ENCODE peak calls at places on chromosome 5, in nine cellular contexts. One of them, this sample, is unnamed.

GRCh38 chr5:142779163-142779562 is 9.0 kb downstream of the ARHGAP26 start:
- DNase-seq in K562: no peak
- DNase-seq in activated effector memory CD4-positive, alpha-beta T cell treated with anti-CD3 and anti-CD28 coated beads, Interleukin-2, amount 50 U/mL, for 16 hours: no peak
- DNase-seq in astrocyte of the hippocampus: peak
- DNase-seq in T1000: no peak
- DNase-seq in cardiac muscle cell: peak
- DNase-seq in endothelial cell: peak
- DNase-seq in Caco-2: no peak
- DNase-seq in MV-4-11: no peak
- DNase-seq in this sample: no peak

GRCh38 chr5:5018560-5018935 is 121.6 kb upstream of the ADAMTS16 start:
- DNase-seq in K562: no peak
- DNase-seq in activated effector memory CD4-positive, alpha-beta T cell treated with anti-CD3 and anti-CD28 coated beads, Interleukin-2, amount 50 U/mL, for 16 hours: no peak
- DNase-seq in astrocyte of the hippocampus: peak
- DNase-seq in T1000: no peak
- DNase-seq in cardiac muscle cell: no peak
- DNase-seq in endothelial cell: no peak
- DNase-seq in Caco-2: no peak
- DNase-seq in MV-4-11: no peak
- DNase-seq in this sample: no peak

GRCh38 chr5:88394531-88395185 is 126.0 kb upstream of the TMEM161B start:
- DNase-seq in K562: no peak
- DNase-seq in activated effector memory CD4-positive, alpha-beta T cell treated with anti-CD3 and anti-CD28 coated beads, Interleukin-2, amount 50 U/mL, for 16 hours: no peak
- DNase-seq in astrocyte of the hippocampus: peak
- DNase-seq in T1000: no peak
- DNase-seq in cardiac muscle cell: no peak
- DNase-seq in endothelial cell: no peak
- DNase-seq in Caco-2: no peak
- DNase-seq in MV-4-11: no peak
- DNase-seq in this sample: no peak

GRCh38 chr5:124935060-124935459 is 188.6 kb upstream of the ZNF608 start:
- DNase-seq in K562: peak
- DNase-seq in activated effector memory CD4-positive, alpha-beta T cell treated with anti-CD3 and anti-CD28 coated beads, Interleukin-2, amount 50 U/mL, for 16 hours: no peak
- DNase-seq in astrocyte of the hippocampus: no peak
- DNase-seq in T1000: no peak
- DNase-seq in cardiac muscle cell: no peak
- DNase-seq in endothelial cell: no peak
- DNase-seq in Caco-2: no peak
- DNase-seq in MV-4-11: peak
- DNase-seq in this sample: no peak

GRCh38 chr5:74465724-74466123 is 174.8 kb downstream of the ENC1 start:
- DNase-seq in K562: no peak
- DNase-seq in activated effector memory CD4-positive, alpha-beta T cell treated with anti-CD3 and anti-CD28 coated beads, Interleukin-2, amount 50 U/mL, for 16 hours: no peak
- DNase-seq in astrocyte of the hippocampus: no peak
- DNase-seq in T1000: no peak
- DNase-seq in cardiac muscle cell: no peak
- DNase-seq in endothelial cell: no peak
- DNase-seq in Caco-2: no peak
- DNase-seq in MV-4-11: no peak
- DNase-seq in this sample: no peak

GRCh38 chr5:168057905-168058304 is 233.5 kb upstream of the WWC1 start:
- DNase-seq in K562: no peak
- DNase-seq in activated effector memory CD4-positive, alpha-beta T cell treated with anti-CD3 and anti-CD28 coated beads, Interleukin-2, amount 50 U/mL, for 16 hours: no peak
- DNase-seq in astrocyte of the hippocampus: no peak
- DNase-seq in T1000: no peak
- DNase-seq in cardiac muscle cell: no peak
- DNase-seq in endothelial cell: no peak
- DNase-seq in Caco-2: no peak
- DNase-seq in MV-4-11: no peak
- DNase-seq in this sample: no peak

GRCh38 chr5:111383288-111383970 is 128.9 kb downstream of the STARD4 start:
- DNase-seq in K562: no peak
- DNase-seq in activated effector memory CD4-positive, alpha-beta T cell treated with anti-CD3 and anti-CD28 coated beads, Interleukin-2, amount 50 U/mL, for 16 hours: no peak
- DNase-seq in astrocyte of the hippocampus: peak
- DNase-seq in T1000: peak
- DNase-seq in cardiac muscle cell: peak
- DNase-seq in endothelial cell: no peak
- DNase-seq in Caco-2: no peak
- DNase-seq in MV-4-11: no peak
- DNase-seq in this sample: peak

GRCh38 chr5:156181656-156182055 is 145.3 kb upstream of the SGCD start:
- DNase-seq in K562: no peak
- DNase-seq in activated effector memory CD4-positive, alpha-beta T cell treated with anti-CD3 and anti-CD28 coated beads, Interleukin-2, amount 50 U/mL, for 16 hours: no peak
- DNase-seq in astrocyte of the hippocampus: no peak
- DNase-seq in T1000: no peak
- DNase-seq in cardiac muscle cell: no peak
- DNase-seq in endothelial cell: no peak
- DNase-seq in Caco-2: no peak
- DNase-seq in MV-4-11: no peak
- DNase-seq in this sample: peak

GRCh38 chr5:149381261-149381985 is 2.3 kb upstream of the IL17B start:
- DNase-seq in K562: no peak
- DNase-seq in activated effector memory CD4-positive, alpha-beta T cell treated with anti-CD3 and anti-CD28 coated beads, Interleukin-2, amount 50 U/mL, for 16 hours: no peak
- DNase-seq in astrocyte of the hippocampus: no peak
- DNase-seq in T1000: no peak
- DNase-seq in cardiac muscle cell: no peak
- DNase-seq in endothelial cell: no peak
- DNase-seq in Caco-2: no peak
- DNase-seq in MV-4-11: no peak
- DNase-seq in this sample: no peak

GRCh38 chr5:160702856-160703453 is 149.1 kb downstream of the ATP10B start:
- DNase-seq in K562: no peak
- DNase-seq in activated effector memory CD4-positive, alpha-beta T cell treated with anti-CD3 and anti-CD28 coated beads, Interleukin-2, amount 50 U/mL, for 16 hours: no peak
- DNase-seq in astrocyte of the hippocampus: no peak
- DNase-seq in T1000: no peak
- DNase-seq in cardiac muscle cell: no peak
- DNase-seq in endothelial cell: no peak
- DNase-seq in Caco-2: no peak
- DNase-seq in MV-4-11: peak
- DNase-seq in this sample: no peak

GRCh38 chr5:98503582-98503981 is 269.9 kb upstream of the RGMB start:
- DNase-seq in K562: no peak
- DNase-seq in activated effector memory CD4-positive, alpha-beta T cell treated with anti-CD3 and anti-CD28 coated beads, Interleukin-2, amount 50 U/mL, for 16 hours: no peak
- DNase-seq in astrocyte of the hippocampus: no peak
- DNase-seq in T1000: no peak
- DNase-seq in cardiac muscle cell: no peak
- DNase-seq in endothelial cell: no peak
- DNase-seq in Caco-2: no peak
- DNase-seq in MV-4-11: no peak
- DNase-seq in this sample: no peak

GRCh38 chr5:131384616-131385214 is 120.9 kb downstream of the CDC42SE2 start:
- DNase-seq in K562: peak
- DNase-seq in activated effector memory CD4-positive, alpha-beta T cell treated with anti-CD3 and anti-CD28 coated beads, Interleukin-2, amount 50 U/mL, for 16 hours: peak
- DNase-seq in astrocyte of the hippocampus: no peak
- DNase-seq in T1000: no peak
- DNase-seq in cardiac muscle cell: no peak
- DNase-seq in endothelial cell: no peak
- DNase-seq in Caco-2: no peak
- DNase-seq in MV-4-11: no peak
- DNase-seq in this sample: no peak

GRCh38 chr5:142872795-142873194 is 102.6 kb downstream of the ARHGAP26 start:
- DNase-seq in K562: no peak
- DNase-seq in activated effector memory CD4-positive, alpha-beta T cell treated with anti-CD3 and anti-CD28 coated beads, Interleukin-2, amount 50 U/mL, for 16 hours: no peak
- DNase-seq in astrocyte of the hippocampus: no peak
- DNase-seq in T1000: no peak
- DNase-seq in cardiac muscle cell: peak
- DNase-seq in endothelial cell: no peak
- DNase-seq in Caco-2: no peak
- DNase-seq in MV-4-11: no peak
- DNase-seq in this sample: peak

GRCh38 chr5:179795049-179795862 is 1.5 kb downstream of the LTC4S start:
- DNase-seq in K562: no peak
- DNase-seq in activated effector memory CD4-positive, alpha-beta T cell treated with anti-CD3 and anti-CD28 coated beads, Interleukin-2, amount 50 U/mL, for 16 hours: no peak
- DNase-seq in astrocyte of the hippocampus: peak
- DNase-seq in T1000: no peak
- DNase-seq in cardiac muscle cell: no peak
- DNase-seq in endothelial cell: no peak
- DNase-seq in Caco-2: peak
- DNase-seq in MV-4-11: no peak
- DNase-seq in this sample: no peak

GRCh38 chr5:88883566-88884434 is 816 bp upstream of the MEF2C start:
- DNase-seq in K562: peak
- DNase-seq in activated effector memory CD4-positive, alpha-beta T cell treated with anti-CD3 and anti-CD28 coated beads, Interleukin-2, amount 50 U/mL, for 16 hours: no peak
- DNase-seq in astrocyte of the hippocampus: peak
- DNase-seq in T1000: peak
- DNase-seq in cardiac muscle cell: peak
- DNase-seq in endothelial cell: peak
- DNase-seq in Caco-2: peak
- DNase-seq in MV-4-11: peak
- DNase-seq in this sample: peak

GRCh38 chr5:16964821-16965220 is 28.7 kb upstream of the MYO10 start:
- DNase-seq in K562: no peak
- DNase-seq in activated effector memory CD4-positive, alpha-beta T cell treated with anti-CD3 and anti-CD28 coated beads, Interleukin-2, amount 50 U/mL, for 16 hours: no peak
- DNase-seq in astrocyte of the hippocampus: peak
- DNase-seq in T1000: no peak
- DNase-seq in cardiac muscle cell: no peak
- DNase-seq in endothelial cell: no peak
- DNase-seq in Caco-2: peak
- DNase-seq in MV-4-11: peak
- DNase-seq in this sample: no peak

GRCh38 chr5:151384106-151384505 is 36.7 kb upstream of the SLC36A2 start:
- DNase-seq in K562: no peak
- DNase-seq in activated effector memory CD4-positive, alpha-beta T cell treated with anti-CD3 and anti-CD28 coated beads, Interleukin-2, amount 50 U/mL, for 16 hours: no peak
- DNase-seq in astrocyte of the hippocampus: no peak
- DNase-seq in T1000: no peak
- DNase-seq in cardiac muscle cell: peak
- DNase-seq in endothelial cell: no peak
- DNase-seq in Caco-2: no peak
- DNase-seq in MV-4-11: no peak
- DNase-seq in this sample: peak

GRCh38 chr5:138809391-138809790 is 56.2 kb downstream of the CTNNA1 start:
- DNase-seq in K562: no peak
- DNase-seq in activated effector memory CD4-positive, alpha-beta T cell treated with anti-CD3 and anti-CD28 coated beads, Interleukin-2, amount 50 U/mL, for 16 hours: no peak
- DNase-seq in astrocyte of the hippocampus: peak
- DNase-seq in T1000: no peak
- DNase-seq in cardiac muscle cell: no peak
- DNase-seq in endothelial cell: no peak
- DNase-seq in Caco-2: no peak
- DNase-seq in MV-4-11: no peak
- DNase-seq in this sample: peak

GRCh38 chr5:102800427-102800826 is 45.3 kb downstream of the PAM start:
- DNase-seq in K562: no peak
- DNase-seq in activated effector memory CD4-positive, alpha-beta T cell treated with anti-CD3 and anti-CD28 coated beads, Interleukin-2, amount 50 U/mL, for 16 hours: no peak
- DNase-seq in astrocyte of the hippocampus: no peak
- DNase-seq in T1000: no peak
- DNase-seq in cardiac muscle cell: no peak
- DNase-seq in endothelial cell: no peak
- DNase-seq in Caco-2: no peak
- DNase-seq in MV-4-11: no peak
- DNase-seq in this sample: no peak

GRCh38 chr5:156896545-156896944 is 46.5 kb downstream of the PPP1R2B start:
- DNase-seq in K562: no peak
- DNase-seq in activated effector memory CD4-positive, alpha-beta T cell treated with anti-CD3 and anti-CD28 coated beads, Interleukin-2, amount 50 U/mL, for 16 hours: no peak
- DNase-seq in astrocyte of the hippocampus: no peak
- DNase-seq in T1000: no peak
- DNase-seq in cardiac muscle cell: no peak
- DNase-seq in endothelial cell: no peak
- DNase-seq in Caco-2: no peak
- DNase-seq in MV-4-11: peak
- DNase-seq in this sample: no peak

GRCh38 chr5:8906303-8906967 is 639.4 kb downstream of the SEMA5A start:
- DNase-seq in K562: no peak
- DNase-seq in activated effector memory CD4-positive, alpha-beta T cell treated with anti-CD3 and anti-CD28 coated beads, Interleukin-2, amount 50 U/mL, for 16 hours: no peak
- DNase-seq in astrocyte of the hippocampus: peak
- DNase-seq in T1000: no peak
- DNase-seq in cardiac muscle cell: peak
- DNase-seq in endothelial cell: no peak
- DNase-seq in Caco-2: no peak
- DNase-seq in MV-4-11: no peak
- DNase-seq in this sample: peak

GRCh38 chr5:2123874-2124273 is 241.1 kb upstream of the IRX4 start:
- DNase-seq in K562: no peak
- DNase-seq in activated effector memory CD4-positive, alpha-beta T cell treated with anti-CD3 and anti-CD28 coated beads, Interleukin-2, amount 50 U/mL, for 16 hours: no peak
- DNase-seq in astrocyte of the hippocampus: no peak
- DNase-seq in T1000: no peak
- DNase-seq in cardiac muscle cell: no peak
- DNase-seq in endothelial cell: no peak
- DNase-seq in Caco-2: no peak
- DNase-seq in MV-4-11: no peak
- DNase-seq in this sample: no peak

GRCh38 chr5:60577116-60577515 is 122.8 kb downstream of the DEPDC1B start:
- DNase-seq in K562: no peak
- DNase-seq in activated effector memory CD4-positive, alpha-beta T cell treated with anti-CD3 and anti-CD28 coated beads, Interleukin-2, amount 50 U/mL, for 16 hours: no peak
- DNase-seq in astrocyte of the hippocampus: peak
- DNase-seq in T1000: no peak
- DNase-seq in cardiac muscle cell: peak
- DNase-seq in endothelial cell: no peak
- DNase-seq in Caco-2: no peak
- DNase-seq in MV-4-11: no peak
- DNase-seq in this sample: peak

GRCh38 chr5:74392698-74393431 is 247.7 kb downstream of the ENC1 start:
- DNase-seq in K562: peak
- DNase-seq in activated effector memory CD4-positive, alpha-beta T cell treated with anti-CD3 and anti-CD28 coated beads, Interleukin-2, amount 50 U/mL, for 16 hours: no peak
- DNase-seq in astrocyte of the hippocampus: peak
- DNase-seq in T1000: no peak
- DNase-seq in cardiac muscle cell: peak
- DNase-seq in endothelial cell: no peak
- DNase-seq in Caco-2: no peak
- DNase-seq in MV-4-11: peak
- DNase-seq in this sample: peak

GRCh38 chr5:65100846-65101678 is 332.3 kb downstream of the CWC27 start:
- DNase-seq in K562: peak
- DNase-seq in activated effector memory CD4-positive, alpha-beta T cell treated with anti-CD3 and anti-CD28 coated beads, Interleukin-2, amount 50 U/mL, for 16 hours: peak
- DNase-seq in astrocyte of the hippocampus: peak
- DNase-seq in T1000: peak
- DNase-seq in cardiac muscle cell: peak
- DNase-seq in endothelial cell: peak
- DNase-seq in Caco-2: peak
- DNase-seq in MV-4-11: peak
- DNase-seq in this sample: peak

GRCh38 chr5:160082589-160082988 is 36.7 kb downstream of the PWWP2A start:
- DNase-seq in K562: no peak
- DNase-seq in activated effector memory CD4-positive, alpha-beta T cell treated with anti-CD3 and anti-CD28 coated beads, Interleukin-2, amount 50 U/mL, for 16 hours: no peak
- DNase-seq in astrocyte of the hippocampus: no peak
- DNase-seq in T1000: no peak
- DNase-seq in cardiac muscle cell: no peak
- DNase-seq in endothelial cell: no peak
- DNase-seq in Caco-2: no peak
- DNase-seq in MV-4-11: no peak
- DNase-seq in this sample: no peak

This sample was measured in IMR-90.